ENCODE peak calls at places on chromosomes 13 and 19, in nine cellular contexts. One of them, this sample, is unnamed.

GRCh38 chr19:45591638-45592005 is 7.0 kb upstream of the OPA3 start:
- DNase-seq in heart right ventricle: no peak
- DNase-seq in WTC11: no peak
- DNase-seq in HCT116: no peak
- DNase-seq in adrenal gland: no peak
- DNase-seq in T-helper 2 cell: no peak
- DNase-seq in stimulated activated CD8-positive, alpha-beta memory T cell treated with anti-CD3 and anti-CD28 coated beads, Interleukin-7, amount 100 ng/mL, for 24 hours: no peak
- DNase-seq in stimulated activated CD4-positive, alpha-beta T cell treated with anti-CD3 and anti-CD28 coated beads, TNF-alpha, amount 100 ng/mL, for 24 hours: no peak
- DNase-seq in keratinocyte: no peak
- DNase-seq in this sample: no peak

GRCh38 chr19:15369594-15369891 is 10.0 kb downstream of the AKAP8 start:
- DNase-seq in T-helper 2 cell: no peak
- DNase-seq in HCT116: no peak
- DNase-seq in stimulated activated CD4-positive, alpha-beta T cell treated with anti-CD3 and anti-CD28 coated beads, TNF-alpha, amount 100 ng/mL, for 24 hours: no peak
- DNase-seq in stimulated activated CD8-positive, alpha-beta memory T cell treated with anti-CD3 and anti-CD28 coated beads, Interleukin-7, amount 100 ng/mL, for 24 hours: no peak
- DNase-seq in WTC11: no peak
- DNase-seq in adrenal gland: no peak
- DNase-seq in keratinocyte: no peak
- DNase-seq in heart right ventricle: no peak
- DNase-seq in this sample: no peak

GRCh38 chr13:47287291-47287751 is 390.5 kb upstream of the HTR2A start:
- DNase-seq in heart right ventricle: no peak
- DNase-seq in keratinocyte: no peak
- DNase-seq in stimulated activated CD8-positive, alpha-beta memory T cell treated with anti-CD3 and anti-CD28 coated beads, Interleukin-7, amount 100 ng/mL, for 24 hours: no peak
- DNase-seq in adrenal gland: no peak
- DNase-seq in HCT116: no peak
- DNase-seq in stimulated activated CD4-positive, alpha-beta T cell treated with anti-CD3 and anti-CD28 coated beads, TNF-alpha, amount 100 ng/mL, for 24 hours: no peak
- DNase-seq in T-helper 2 cell: no peak
- DNase-seq in WTC11: no peak
- DNase-seq in this sample: no peak

GRCh38 chr19:5891938-5892771 is 11.4 kb downstream of the NDUFA11 start:
- DNase-seq in adrenal gland: peak; percentile 57
- DNase-seq in stimulated activated CD8-positive, alpha-beta memory T cell treated with anti-CD3 and anti-CD28 coated beads, Interleukin-7, amount 100 ng/mL, for 24 hours: no peak
- DNase-seq in WTC11: peak; percentile 53
- DNase-seq in T-helper 2 cell: no peak
- DNase-seq in stimulated activated CD4-positive, alpha-beta T cell treated with anti-CD3 and anti-CD28 coated beads, TNF-alpha, amount 100 ng/mL, for 24 hours: no peak
- DNase-seq in heart right ventricle: peak; percentile 57
- DNase-seq in keratinocyte: no peak
- DNase-seq in HCT116: no peak
- DNase-seq in this sample: peak; percentile 67

GRCh38 chr19:41657157-41657556 is 30.3 kb upstream of the CEACAM4 start:
- DNase-seq in keratinocyte: no peak
- DNase-seq in HCT116: no peak
- DNase-seq in heart right ventricle: no peak
- DNase-seq in stimulated activated CD4-positive, alpha-beta T cell treated with anti-CD3 and anti-CD28 coated beads, TNF-alpha, amount 100 ng/mL, for 24 hours: no peak
- DNase-seq in T-helper 2 cell: peak; percentile 31
- DNase-seq in adrenal gland: no peak
- DNase-seq in stimulated activated CD8-positive, alpha-beta memory T cell treated with anti-CD3 and anti-CD28 coated beads, Interleukin-7, amount 100 ng/mL, for 24 hours: no peak
- DNase-seq in WTC11: no peak
- DNase-seq in this sample: peak; percentile 64

GRCh38 chr19:40191836-40192646 is 815 bp downstream of the MAP3K10 start:
- DNase-seq in keratinocyte: no peak
- DNase-seq in heart right ventricle: peak; percentile 39
- DNase-seq in stimulated activated CD8-positive, alpha-beta memory T cell treated with anti-CD3 and anti-CD28 coated beads, Interleukin-7, amount 100 ng/mL, for 24 hours: no peak
- DNase-seq in WTC11: peak; percentile 81
- DNase-seq in stimulated activated CD4-positive, alpha-beta T cell treated with anti-CD3 and anti-CD28 coated beads, TNF-alpha, amount 100 ng/mL, for 24 hours: no peak
- DNase-seq in HCT116: no peak
- DNase-seq in T-helper 2 cell: no peak
- DNase-seq in adrenal gland: peak; percentile 45
- DNase-seq in this sample: peak; percentile 75

GRCh38 chr19:4206818-4207484 is 22.4 kb upstream of the EBI3 start:
- DNase-seq in WTC11: no peak
- DNase-seq in adrenal gland: no peak
- DNase-seq in HCT116: peak; percentile 63
- DNase-seq in keratinocyte: no peak
- DNase-seq in stimulated activated CD4-positive, alpha-beta T cell treated with anti-CD3 and anti-CD28 coated beads, TNF-alpha, amount 100 ng/mL, for 24 hours: no peak
- DNase-seq in heart right ventricle: no peak
- DNase-seq in stimulated activated CD8-positive, alpha-beta memory T cell treated with anti-CD3 and anti-CD28 coated beads, Interleukin-7, amount 100 ng/mL, for 24 hours: no peak
- DNase-seq in T-helper 2 cell: no peak
- DNase-seq in this sample: peak; percentile 61

GRCh38 chr19:45455707-45456499 is 11.9 kb upstream of the FOSB start:
- DNase-seq in stimulated activated CD8-positive, alpha-beta memory T cell treated with anti-CD3 and anti-CD28 coated beads, Interleukin-7, amount 100 ng/mL, for 24 hours: no peak
- DNase-seq in stimulated activated CD4-positive, alpha-beta T cell treated with anti-CD3 and anti-CD28 coated beads, TNF-alpha, amount 100 ng/mL, for 24 hours: peak; percentile 25
- DNase-seq in keratinocyte: no peak
- DNase-seq in adrenal gland: peak; percentile 93
- DNase-seq in heart right ventricle: peak; percentile 86
- DNase-seq in T-helper 2 cell: peak; percentile 88
- DNase-seq in HCT116: peak; percentile 95
- DNase-seq in WTC11: peak; percentile 78
- DNase-seq in this sample: peak; percentile 85

GRCh38 chr19:29963576-29963975 is 21.5 kb downstream of the URI1 start:
- DNase-seq in adrenal gland: no peak
- DNase-seq in T-helper 2 cell: no peak
- DNase-seq in keratinocyte: no peak
- DNase-seq in HCT116: no peak
- DNase-seq in stimulated activated CD4-positive, alpha-beta T cell treated with anti-CD3 and anti-CD28 coated beads, TNF-alpha, amount 100 ng/mL, for 24 hours: no peak
- DNase-seq in stimulated activated CD8-positive, alpha-beta memory T cell treated with anti-CD3 and anti-CD28 coated beads, Interleukin-7, amount 100 ng/mL, for 24 hours: no peak
- DNase-seq in heart right ventricle: no peak
- DNase-seq in WTC11: no peak
- DNase-seq in this sample: peak; percentile 38

GRCh38 chr13:26923824-26924605 is 163.4 kb upstream of the GPR12 start:
- DNase-seq in stimulated activated CD4-positive, alpha-beta T cell treated with anti-CD3 and anti-CD28 coated beads, TNF-alpha, amount 100 ng/mL, for 24 hours: no peak
- DNase-seq in stimulated activated CD8-positive, alpha-beta memory T cell treated with anti-CD3 and anti-CD28 coated beads, Interleukin-7, amount 100 ng/mL, for 24 hours: no peak
- DNase-seq in T-helper 2 cell: no peak
- DNase-seq in HCT116: no peak
- DNase-seq in heart right ventricle: no peak
- DNase-seq in WTC11: no peak
- DNase-seq in keratinocyte: no peak
- DNase-seq in adrenal gland: peak; percentile 19
- DNase-seq in this sample: no peak